ENCODE peak calls at places on chromosomes 7 and 10, in nine cellular contexts. One of them, this sample, is unnamed.

GRCh38 chr10:16646474-16647059 is 124.9 kb upstream of the C1QL3 start:
- DNase-seq in heart left ventricle: no peak
- DNase-seq in esophagus squamous epithelium: no peak
- DNase-seq in mucosa of descending colon: no peak
- DNase-seq in IMR-90: no peak
- DNase-seq in sigmoid colon: no peak
- DNase-seq in prostate gland: no peak
- DNase-seq in RWPE2: no peak
- DNase-seq in colonic mucosa: no peak
- DNase-seq in this sample: peak

GRCh38 chr7:111266613-111267012 is 175.7 kb downstream of the LRRN3 start:
- DNase-seq in heart left ventricle: no peak
- DNase-seq in esophagus squamous epithelium: no peak
- DNase-seq in mucosa of descending colon: no peak
- DNase-seq in IMR-90: peak
- DNase-seq in sigmoid colon: no peak
- DNase-seq in prostate gland: no peak
- DNase-seq in RWPE2: no peak
- DNase-seq in colonic mucosa: no peak
- DNase-seq in this sample: no peak

GRCh38 chr7:106425017-106425719 is 140.4 kb upstream of the NAMPT start:
- DNase-seq in heart left ventricle: peak
- DNase-seq in esophagus squamous epithelium: peak
- DNase-seq in mucosa of descending colon: peak
- DNase-seq in IMR-90: peak
- DNase-seq in sigmoid colon: peak
- DNase-seq in prostate gland: peak
- DNase-seq in RWPE2: peak
- DNase-seq in colonic mucosa: peak
- DNase-seq in this sample: peak

GRCh38 chr7:111499027-111499426 is 63.3 kb downstream of the IMMP2L start:
- DNase-seq in heart left ventricle: no peak
- DNase-seq in esophagus squamous epithelium: no peak
- DNase-seq in mucosa of descending colon: no peak
- DNase-seq in IMR-90: peak
- DNase-seq in sigmoid colon: no peak
- DNase-seq in prostate gland: no peak
- DNase-seq in RWPE2: peak
- DNase-seq in colonic mucosa: no peak
- DNase-seq in this sample: no peak

GRCh38 chr10:77350711-77351119 is 286.9 kb downstream of the KCNMA1 start:
- DNase-seq in heart left ventricle: peak
- DNase-seq in esophagus squamous epithelium: no peak
- DNase-seq in mucosa of descending colon: no peak
- DNase-seq in IMR-90: peak
- DNase-seq in sigmoid colon: peak
- DNase-seq in prostate gland: no peak
- DNase-seq in RWPE2: peak
- DNase-seq in colonic mucosa: peak
- DNase-seq in this sample: peak

GRCh38 chr10:103888113-103888841 is 29.7 kb downstream of the STN1 start:
- DNase-seq in heart left ventricle: peak
- DNase-seq in esophagus squamous epithelium: no peak
- DNase-seq in mucosa of descending colon: peak
- DNase-seq in IMR-90: peak
- DNase-seq in sigmoid colon: peak
- DNase-seq in prostate gland: peak
- DNase-seq in RWPE2: peak
- DNase-seq in colonic mucosa: peak
- DNase-seq in this sample: peak

GRCh38 chr7:78792006-78792405 is 661.5 kb downstream of the MAGI2 start:
- DNase-seq in heart left ventricle: no peak
- DNase-seq in esophagus squamous epithelium: no peak
- DNase-seq in mucosa of descending colon: no peak
- DNase-seq in IMR-90: peak
- DNase-seq in sigmoid colon: no peak
- DNase-seq in prostate gland: no peak
- DNase-seq in RWPE2: no peak
- DNase-seq in colonic mucosa: no peak
- DNase-seq in this sample: no peak

GRCh38 chr10:60511823-60512222 is 122.1 kb upstream of the ANK3 start:
- DNase-seq in heart left ventricle: no peak
- DNase-seq in esophagus squamous epithelium: no peak
- DNase-seq in mucosa of descending colon: no peak
- DNase-seq in IMR-90: no peak
- DNase-seq in sigmoid colon: no peak
- DNase-seq in prostate gland: no peak
- DNase-seq in RWPE2: no peak
- DNase-seq in colonic mucosa: no peak
- DNase-seq in this sample: no peak

DNA sequence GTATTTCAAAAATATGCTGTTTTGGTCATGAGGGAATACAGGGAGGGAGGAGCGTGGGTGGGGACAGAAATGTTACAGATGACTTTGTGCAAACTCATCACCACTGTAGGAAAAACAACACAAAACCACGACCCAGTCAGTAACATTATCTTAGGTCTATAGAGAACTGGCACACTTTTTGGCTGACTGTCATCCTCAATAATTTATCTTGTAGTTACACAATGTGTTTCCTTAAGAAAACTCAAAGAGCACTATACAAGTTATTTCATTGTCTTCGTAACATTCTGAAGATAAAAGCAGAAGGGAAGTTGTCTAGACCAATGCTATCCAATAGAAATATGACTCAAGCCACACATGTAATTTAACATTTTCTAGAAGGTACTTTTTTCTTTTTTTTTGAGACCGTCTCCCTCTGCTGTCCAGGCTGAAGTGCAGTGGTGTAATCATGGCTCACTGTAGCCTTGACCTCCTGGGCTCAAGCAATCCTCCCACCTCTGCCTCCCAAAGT is 16.9 kb upstream of the CDK14 start:
- DNase-seq in heart left ventricle: no peak
- DNase-seq in esophagus squamous epithelium: no peak
- DNase-seq in mucosa of descending colon: no peak
- DNase-seq in IMR-90: peak
- DNase-seq in sigmoid colon: no peak
- DNase-seq in prostate gland: peak
- DNase-seq in RWPE2: peak
- DNase-seq in colonic mucosa: no peak
- DNase-seq in this sample: peak
- TF ChIP-seq CTCF in heart left ventricle: no peak
- TF ChIP-seq CTCF in esophagus squamous epithelium: no peak
- TF ChIP-seq CTCF in mucosa of descending colon: no peak
- TF ChIP-seq CTCF in IMR-90: no peak
- TF ChIP-seq CTCF in sigmoid colon: no peak
- TF ChIP-seq CTCF in prostate gland: no peak
- TF ChIP-seq CTCF in RWPE2: peak
- TF ChIP-seq CTCF in colonic mucosa: no peak
- TF ChIP-seq CTCF in this sample: no peak

GRCh38 chr10:112039823-112040222 is 143.7 kb downstream of the GPAM start:
- DNase-seq in heart left ventricle: no peak
- DNase-seq in esophagus squamous epithelium: no peak
- DNase-seq in mucosa of descending colon: no peak
- DNase-seq in IMR-90: no peak
- DNase-seq in sigmoid colon: no peak
- DNase-seq in prostate gland: no peak
- DNase-seq in RWPE2: no peak
- DNase-seq in colonic mucosa: no peak
- DNase-seq in this sample: no peak

GRCh38 chr10:112045885-112046284 is 137.7 kb downstream of the GPAM start:
- DNase-seq in heart left ventricle: no peak
- DNase-seq in esophagus squamous epithelium: no peak
- DNase-seq in mucosa of descending colon: no peak
- DNase-seq in IMR-90: no peak
- DNase-seq in sigmoid colon: no peak
- DNase-seq in prostate gland: no peak
- DNase-seq in RWPE2: no peak
- DNase-seq in colonic mucosa: no peak
- DNase-seq in this sample: no peak

GRCh38 chr10:112040696-112041095 is 142.9 kb downstream of the GPAM start:
- DNase-seq in heart left ventricle: no peak
- DNase-seq in esophagus squamous epithelium: no peak
- DNase-seq in mucosa of descending colon: no peak
- DNase-seq in IMR-90: no peak
- DNase-seq in sigmoid colon: no peak
- DNase-seq in prostate gland: no peak
- DNase-seq in RWPE2: no peak
- DNase-seq in colonic mucosa: no peak
- DNase-seq in this sample: no peak
- H3K4me3 ChIP-seq in heart left ventricle: no peak
- H3K4me3 ChIP-seq in esophagus squamous epithelium: no peak
- H3K4me3 ChIP-seq in mucosa of descending colon: no peak
- H3K4me3 ChIP-seq in IMR-90: no peak
- H3K4me3 ChIP-seq in sigmoid colon: no peak
- H3K4me3 ChIP-seq in prostate gland: no peak
- H3K4me3 ChIP-seq in RWPE2: no peak
- H3K4me3 ChIP-seq in colonic mucosa: no peak
- H3K4me3 ChIP-seq in this sample: no peak

GRCh38 chr7:138889566-138889965 is 91.6 kb upstream of the ATP6V0A4 start:
- DNase-seq in heart left ventricle: no peak
- DNase-seq in esophagus squamous epithelium: no peak
- DNase-seq in mucosa of descending colon: no peak
- DNase-seq in IMR-90: peak
- DNase-seq in sigmoid colon: no peak
- DNase-seq in prostate gland: no peak
- DNase-seq in RWPE2: no peak
- DNase-seq in colonic mucosa: no peak
- DNase-seq in this sample: peak
- TF ChIP-seq CTCF in heart left ventricle: no peak
- TF ChIP-seq CTCF in esophagus squamous epithelium: no peak
- TF ChIP-seq CTCF in mucosa of descending colon: no peak
- TF ChIP-seq CTCF in IMR-90: no peak
- TF ChIP-seq CTCF in sigmoid colon: no peak
- TF ChIP-seq CTCF in prostate gland: no peak
- TF ChIP-seq CTCF in RWPE2: no peak
- TF ChIP-seq CTCF in colonic mucosa: no peak
- TF ChIP-seq CTCF in this sample: no peak

GRCh38 chr10:101230185-101230917 is 1.1 kb upstream of the LBX1 start:
- DNase-seq in heart left ventricle: no peak
- DNase-seq in esophagus squamous epithelium: no peak
- DNase-seq in mucosa of descending colon: no peak
- DNase-seq in IMR-90: no peak
- DNase-seq in sigmoid colon: no peak
- DNase-seq in prostate gland: no peak
- DNase-seq in RWPE2: no peak
- DNase-seq in colonic mucosa: no peak
- DNase-seq in this sample: no peak

GRCh38 chr10:101228682-101229274 is 485 bp downstream of the LBX1 start:
- DNase-seq in heart left ventricle: no peak
- DNase-seq in esophagus squamous epithelium: no peak
- DNase-seq in mucosa of descending colon: no peak
- DNase-seq in IMR-90: no peak
- DNase-seq in sigmoid colon: no peak
- DNase-seq in prostate gland: no peak
- DNase-seq in RWPE2: no peak
- DNase-seq in colonic mucosa: no peak
- DNase-seq in this sample: no peak

GRCh38 chr10:101227765-101228681 is 1.2 kb downstream of the LBX1 start:
- DNase-seq in heart left ventricle: no peak
- DNase-seq in esophagus squamous epithelium: no peak
- DNase-seq in mucosa of descending colon: no peak
- DNase-seq in IMR-90: no peak
- DNase-seq in sigmoid colon: no peak
- DNase-seq in prostate gland: no peak
- DNase-seq in RWPE2: no peak
- DNase-seq in colonic mucosa: no peak
- DNase-seq in this sample: no peak

GRCh38 chr10:101231092-101231491 is 1.8 kb upstream of the LBX1 start:
- DNase-seq in heart left ventricle: no peak
- DNase-seq in esophagus squamous epithelium: no peak
- DNase-seq in mucosa of descending colon: no peak
- DNase-seq in IMR-90: no peak
- DNase-seq in sigmoid colon: no peak
- DNase-seq in prostate gland: no peak
- DNase-seq in RWPE2: no peak
- DNase-seq in colonic mucosa: no peak
- DNase-seq in this sample: no peak

DNA sequence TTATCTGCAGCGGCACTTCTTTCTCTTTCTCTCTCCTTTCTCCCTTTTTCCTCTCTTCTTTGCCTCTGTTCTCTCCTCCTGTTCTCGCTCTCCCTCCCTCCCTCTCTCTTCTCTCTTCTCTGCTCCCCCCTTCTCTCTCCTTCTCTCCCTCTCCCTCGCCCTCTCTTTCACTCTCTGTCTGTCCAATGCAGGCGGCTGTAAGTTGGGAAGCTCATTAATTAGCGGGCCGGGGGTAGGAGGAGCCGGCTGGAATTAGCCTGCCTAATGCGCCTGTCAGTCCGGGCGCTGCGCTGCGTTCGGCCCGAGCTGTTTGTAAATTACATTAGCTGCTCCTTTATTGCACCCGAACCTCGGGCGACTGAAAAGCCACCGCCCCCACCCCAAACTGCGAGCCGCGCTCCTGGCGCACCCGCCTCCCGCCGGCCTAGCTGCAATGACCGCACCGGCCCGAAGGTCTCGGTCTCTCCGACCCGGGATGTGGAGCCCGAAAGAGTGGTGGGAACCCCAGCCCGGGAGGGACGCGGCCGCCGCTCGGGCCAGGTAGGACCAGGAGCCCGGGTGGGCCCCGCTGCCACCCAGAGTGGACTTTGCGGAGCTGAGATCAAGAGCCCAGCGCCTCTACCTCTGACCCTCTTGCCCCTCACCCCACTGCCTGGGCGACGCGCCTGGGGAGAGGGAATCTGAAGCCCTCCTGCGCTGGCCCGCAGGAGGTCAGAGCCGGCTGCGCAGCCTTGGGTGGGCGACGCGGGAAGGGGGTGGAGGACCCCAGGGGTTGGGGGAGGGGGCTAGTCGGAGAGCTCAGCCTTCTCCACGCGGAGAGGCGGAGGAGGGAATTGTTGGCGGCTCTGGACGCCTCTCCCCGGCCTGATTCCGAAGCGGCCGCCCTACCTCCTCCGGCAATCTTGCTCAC is at the start of gene LBX1:
- DNase-seq in heart left ventricle: no peak
- DNase-seq in esophagus squamous epithelium: no peak
- DNase-seq in mucosa of descending colon: no peak
- DNase-seq in IMR-90: no peak
- DNase-seq in sigmoid colon: no peak
- DNase-seq in prostate gland: no peak
- DNase-seq in RWPE2: no peak
- DNase-seq in colonic mucosa: no peak
- DNase-seq in this sample: no peak
- H3K4me3 ChIP-seq in heart left ventricle: peak
- H3K4me3 ChIP-seq in esophagus squamous epithelium: peak
- H3K4me3 ChIP-seq in mucosa of descending colon: no peak
- H3K4me3 ChIP-seq in IMR-90: no peak
- H3K4me3 ChIP-seq in sigmoid colon: peak
- H3K4me3 ChIP-seq in prostate gland: no peak
- H3K4me3 ChIP-seq in RWPE2: no peak
- H3K4me3 ChIP-seq in colonic mucosa: no peak
- H3K4me3 ChIP-seq in this sample: no peak